ENCODE peak calls at places on chromosomes 4 and X, in eight cellular contexts. One of them, this sample, is unnamed.

GRCh38 chr4:61657016-61657415 is 456.9 kb downstream of the ADGRL3 start:
- DNase-seq in activated naive CD4-positive, alpha-beta T cell: no peak
- DNase-seq in HS-27A: no peak
- DNase-seq in NCI-H460: no peak
- DNase-seq in neuronal stem cell: no peak
- DNase-seq in hypothalamus: no peak
- DNase-seq in fibroblast of the aortic adventitia: no peak
- DNase-seq in T-helper 2 cell: no peak
- DNase-seq in this sample: no peak

GRCh38 chrX:79330022-79330421 is 37.1 kb downstream of the ITM2A start:
- DNase-seq in activated naive CD4-positive, alpha-beta T cell: no peak
- DNase-seq in HS-27A: no peak
- DNase-seq in NCI-H460: no peak
- DNase-seq in neuronal stem cell: no peak
- DNase-seq in hypothalamus: no peak
- DNase-seq in fibroblast of the aortic adventitia: no peak
- DNase-seq in T-helper 2 cell: no peak
- DNase-seq in this sample: no peak

GRCh38 chr4:147789596-147789995 is 57.7 kb downstream of the ARHGAP10 start:
- DNase-seq in activated naive CD4-positive, alpha-beta T cell: no peak
- DNase-seq in HS-27A: no peak
- DNase-seq in NCI-H460: no peak
- DNase-seq in neuronal stem cell: no peak
- DNase-seq in hypothalamus: no peak
- DNase-seq in fibroblast of the aortic adventitia: no peak
- DNase-seq in T-helper 2 cell: no peak
- DNase-seq in this sample: no peak

GRCh38 chrX:136115124-136115908 is 32.0 kb upstream of the FHL1 start:
- DNase-seq in activated naive CD4-positive, alpha-beta T cell: no peak
- DNase-seq in HS-27A: no peak
- DNase-seq in NCI-H460: no peak
- DNase-seq in neuronal stem cell: no peak
- DNase-seq in hypothalamus: no peak
- DNase-seq in fibroblast of the aortic adventitia: peak; percentile 57
- DNase-seq in T-helper 2 cell: no peak
- DNase-seq in this sample: no peak

GRCh38 chr4:72084587-72085011 is 52.8 kb downstream of the NPFFR2 start:
- DNase-seq in activated naive CD4-positive, alpha-beta T cell: no peak
- DNase-seq in HS-27A: no peak
- DNase-seq in NCI-H460: no peak
- DNase-seq in neuronal stem cell: no peak
- DNase-seq in hypothalamus: no peak
- DNase-seq in fibroblast of the aortic adventitia: no peak
- DNase-seq in T-helper 2 cell: no peak
- DNase-seq in this sample: no peak

GRCh38 chrX:118585296-118585695 is 89.7 kb downstream of the DOCK11 start:
- DNase-seq in activated naive CD4-positive, alpha-beta T cell: no peak
- DNase-seq in HS-27A: no peak
- DNase-seq in NCI-H460: no peak
- DNase-seq in neuronal stem cell: no peak
- DNase-seq in hypothalamus: no peak
- DNase-seq in fibroblast of the aortic adventitia: no peak
- DNase-seq in T-helper 2 cell: no peak
- DNase-seq in this sample: no peak

GRCh38 chr4:22473268-22473667 is 42.6 kb downstream of the ADGRA3 start:
- DNase-seq in activated naive CD4-positive, alpha-beta T cell: no peak
- DNase-seq in HS-27A: peak; percentile 15
- DNase-seq in NCI-H460: no peak
- DNase-seq in neuronal stem cell: no peak
- DNase-seq in hypothalamus: no peak
- DNase-seq in fibroblast of the aortic adventitia: peak; percentile 85
- DNase-seq in T-helper 2 cell: no peak
- DNase-seq in this sample: no peak

GRCh38 chrX:47093248-47093647 is 15.0 kb downstream of the RGN start:
- DNase-seq in activated naive CD4-positive, alpha-beta T cell: no peak
- DNase-seq in HS-27A: no peak
- DNase-seq in NCI-H460: peak; percentile 18
- DNase-seq in neuronal stem cell: no peak
- DNase-seq in hypothalamus: no peak
- DNase-seq in fibroblast of the aortic adventitia: peak; percentile 61
- DNase-seq in T-helper 2 cell: peak; percentile 46
- DNase-seq in this sample: no peak

GRCh38 chr4:52836653-52837052 is 25.5 kb upstream of the RASL11B start:
- DNase-seq in activated naive CD4-positive, alpha-beta T cell: no peak
- DNase-seq in HS-27A: no peak
- DNase-seq in NCI-H460: no peak
- DNase-seq in neuronal stem cell: no peak
- DNase-seq in hypothalamus: no peak
- DNase-seq in fibroblast of the aortic adventitia: no peak
- DNase-seq in T-helper 2 cell: no peak
- DNase-seq in this sample: no peak

GRCh38 chr4:169133932-169134331 is 123.9 kb upstream of the CBR4 start:
- DNase-seq in activated naive CD4-positive, alpha-beta T cell: no peak
- DNase-seq in HS-27A: no peak
- DNase-seq in NCI-H460: no peak
- DNase-seq in neuronal stem cell: no peak
- DNase-seq in hypothalamus: no peak
- DNase-seq in fibroblast of the aortic adventitia: no peak
- DNase-seq in T-helper 2 cell: no peak
- DNase-seq in this sample: no peak

GRCh38 chr4:170259631-170260153 is 169.9 kb upstream of the AADAT start:
- DNase-seq in activated naive CD4-positive, alpha-beta T cell: no peak
- DNase-seq in HS-27A: peak; percentile 50
- DNase-seq in NCI-H460: peak; percentile 91
- DNase-seq in neuronal stem cell: peak; percentile 98
- DNase-seq in hypothalamus: peak; percentile 48
- DNase-seq in fibroblast of the aortic adventitia: peak; percentile 61
- DNase-seq in T-helper 2 cell: peak; percentile 77
- DNase-seq in this sample: no peak

GRCh38 chr4:11286533-11286932 is 142.2 kb downstream of the HS3ST1 start:
- DNase-seq in activated naive CD4-positive, alpha-beta T cell: no peak
- DNase-seq in HS-27A: no peak
- DNase-seq in NCI-H460: no peak
- DNase-seq in neuronal stem cell: no peak
- DNase-seq in hypothalamus: no peak
- DNase-seq in fibroblast of the aortic adventitia: no peak
- DNase-seq in T-helper 2 cell: no peak
- DNase-seq in this sample: no peak

GRCh38 chr4:86891785-86892638 is at the start of gene C4orf36:
- DNase-seq in activated naive CD4-positive, alpha-beta T cell: no peak
- DNase-seq in HS-27A: peak; percentile 39
- DNase-seq in NCI-H460: peak; percentile 38
- DNase-seq in neuronal stem cell: peak; percentile 70
- DNase-seq in hypothalamus: peak; percentile 72
- DNase-seq in fibroblast of the aortic adventitia: no peak
- DNase-seq in T-helper 2 cell: peak; percentile 61
- DNase-seq in this sample: no peak

GRCh38 chr4:102778720-102779119 is 18.0 kb upstream of the MANBA start:
- DNase-seq in activated naive CD4-positive, alpha-beta T cell: no peak
- DNase-seq in HS-27A: no peak
- DNase-seq in NCI-H460: no peak
- DNase-seq in neuronal stem cell: no peak
- DNase-seq in hypothalamus: no peak
- DNase-seq in fibroblast of the aortic adventitia: no peak
- DNase-seq in T-helper 2 cell: no peak
- DNase-seq in this sample: no peak

GRCh38 chr4:38014421-38014852 is 54.2 kb downstream of the PTTG2 start:
- DNase-seq in activated naive CD4-positive, alpha-beta T cell: no peak
- DNase-seq in HS-27A: no peak
- DNase-seq in NCI-H460: no peak
- DNase-seq in neuronal stem cell: no peak
- DNase-seq in hypothalamus: no peak
- DNase-seq in fibroblast of the aortic adventitia: no peak
- DNase-seq in T-helper 2 cell: no peak
- DNase-seq in this sample: no peak

GRCh38 chrX:130086414-130087207 is 23.7 kb downstream of the ELF4 start:
- DNase-seq in activated naive CD4-positive, alpha-beta T cell: peak; percentile 2
- DNase-seq in HS-27A: no peak
- DNase-seq in NCI-H460: no peak
- DNase-seq in neuronal stem cell: no peak
- DNase-seq in hypothalamus: no peak
- DNase-seq in fibroblast of the aortic adventitia: no peak
- DNase-seq in T-helper 2 cell: peak; percentile 94
- DNase-seq in this sample: peak; percentile 46

GRCh38 chrX:69133561-69134542 is 31.4 kb downstream of the PJA1 start:
- DNase-seq in activated naive CD4-positive, alpha-beta T cell: no peak
- DNase-seq in HS-27A: no peak
- DNase-seq in NCI-H460: peak; percentile 41
- DNase-seq in neuronal stem cell: peak; percentile 40
- DNase-seq in hypothalamus: peak; percentile 4
- DNase-seq in fibroblast of the aortic adventitia: peak; percentile 67
- DNase-seq in T-helper 2 cell: no peak
- DNase-seq in this sample: no peak

GRCh38 chr4:38290360-38290759 is 330.2 kb downstream of the PTTG2 start:
- DNase-seq in activated naive CD4-positive, alpha-beta T cell: no peak
- DNase-seq in HS-27A: no peak
- DNase-seq in NCI-H460: no peak
- DNase-seq in neuronal stem cell: no peak
- DNase-seq in hypothalamus: no peak
- DNase-seq in fibroblast of the aortic adventitia: peak; percentile 80
- DNase-seq in T-helper 2 cell: no peak
- DNase-seq in this sample: no peak

GRCh38 chrX:40083120-40083978 is 14.4 kb downstream of the BCOR start:
- DNase-seq in activated naive CD4-positive, alpha-beta T cell: no peak
- DNase-seq in HS-27A: no peak
- DNase-seq in NCI-H460: no peak
- DNase-seq in neuronal stem cell: no peak
- DNase-seq in hypothalamus: no peak
- DNase-seq in fibroblast of the aortic adventitia: no peak
- DNase-seq in T-helper 2 cell: no peak
- DNase-seq in this sample: no peak

GRCh38 chrX:104335765-104336164 is 81.0 kb upstream of the ESX1 start:
- DNase-seq in activated naive CD4-positive, alpha-beta T cell: no peak
- DNase-seq in HS-27A: peak; percentile 59
- DNase-seq in NCI-H460: no peak
- DNase-seq in neuronal stem cell: no peak
- DNase-seq in hypothalamus: no peak
- DNase-seq in fibroblast of the aortic adventitia: peak; percentile 64
- DNase-seq in T-helper 2 cell: peak; percentile 9
- DNase-seq in this sample: no peak

GRCh38 chr4:24915121-24915922 is 2.5 kb upstream of the CCDC149 start:
- DNase-seq in activated naive CD4-positive, alpha-beta T cell: no peak
- DNase-seq in HS-27A: no peak
- DNase-seq in NCI-H460: no peak
- DNase-seq in neuronal stem cell: no peak
- DNase-seq in hypothalamus: no peak
- DNase-seq in fibroblast of the aortic adventitia: no peak
- DNase-seq in T-helper 2 cell: no peak
- DNase-seq in this sample: no peak

GRCh38 chr4:95084584-95084983 is 326.8 kb downstream of the BMPR1B start:
- DNase-seq in activated naive CD4-positive, alpha-beta T cell: no peak
- DNase-seq in HS-27A: no peak
- DNase-seq in NCI-H460: no peak
- DNase-seq in neuronal stem cell: no peak
- DNase-seq in hypothalamus: no peak
- DNase-seq in fibroblast of the aortic adventitia: no peak
- DNase-seq in T-helper 2 cell: no peak
- DNase-seq in this sample: no peak

GRCh38 chrX:42273387-42273786 is 350.0 kb upstream of the CASK start:
- DNase-seq in activated naive CD4-positive, alpha-beta T cell: no peak
- DNase-seq in HS-27A: no peak
- DNase-seq in NCI-H460: no peak
- DNase-seq in neuronal stem cell: no peak
- DNase-seq in hypothalamus: no peak
- DNase-seq in fibroblast of the aortic adventitia: no peak
- DNase-seq in T-helper 2 cell: no peak
- DNase-seq in this sample: no peak

GRCh38 chr4:88610771-88611170 is 18.5 kb downstream of the HERC3 start:
- DNase-seq in activated naive CD4-positive, alpha-beta T cell: no peak
- DNase-seq in HS-27A: no peak
- DNase-seq in NCI-H460: no peak
- DNase-seq in neuronal stem cell: no peak
- DNase-seq in hypothalamus: no peak
- DNase-seq in fibroblast of the aortic adventitia: peak; percentile 90
- DNase-seq in T-helper 2 cell: no peak
- DNase-seq in this sample: no peak

GRCh38 chrX:125810856-125811255 is 355.2 kb downstream of the DCAF12L2 start:
- DNase-seq in activated naive CD4-positive, alpha-beta T cell: no peak
- DNase-seq in HS-27A: no peak
- DNase-seq in NCI-H460: no peak
- DNase-seq in neuronal stem cell: no peak
- DNase-seq in hypothalamus: no peak
- DNase-seq in fibroblast of the aortic adventitia: no peak
- DNase-seq in T-helper 2 cell: no peak
- DNase-seq in this sample: no peak

GRCh38 chr4:126241631-126242030 is 926.9 kb downstream of the FAT4 start:
- DNase-seq in activated naive CD4-positive, alpha-beta T cell: no peak
- DNase-seq in HS-27A: no peak
- DNase-seq in NCI-H460: no peak
- DNase-seq in neuronal stem cell: no peak
- DNase-seq in hypothalamus: no peak
- DNase-seq in fibroblast of the aortic adventitia: peak; percentile 53
- DNase-seq in T-helper 2 cell: no peak
- DNase-seq in this sample: no peak

GRCh38 chr4:1191621-1192020 is 19.2 kb upstream of the SPON2 start:
- DNase-seq in activated naive CD4-positive, alpha-beta T cell: no peak
- DNase-seq in HS-27A: no peak
- DNase-seq in NCI-H460: no peak
- DNase-seq in neuronal stem cell: no peak
- DNase-seq in hypothalamus: no peak
- DNase-seq in fibroblast of the aortic adventitia: no peak
- DNase-seq in T-helper 2 cell: no peak
- DNase-seq in this sample: no peak

GRCh38 chr4:52045028-52045427 is 6.1 kb upstream of the SPATA18 start:
- DNase-seq in activated naive CD4-positive, alpha-beta T cell: no peak
- DNase-seq in HS-27A: no peak
- DNase-seq in NCI-H460: no peak
- DNase-seq in neuronal stem cell: no peak
- DNase-seq in hypothalamus: no peak
- DNase-seq in fibroblast of the aortic adventitia: no peak
- DNase-seq in T-helper 2 cell: no peak
- DNase-seq in this sample: no peak

GRCh38 chrX:150503898-150504219 is 64.6 kb upstream of the MTM1 start:
- DNase-seq in activated naive CD4-positive, alpha-beta T cell: no peak
- DNase-seq in HS-27A: no peak
- DNase-seq in NCI-H460: no peak
- DNase-seq in neuronal stem cell: no peak
- DNase-seq in hypothalamus: no peak
- DNase-seq in fibroblast of the aortic adventitia: no peak
- DNase-seq in T-helper 2 cell: no peak
- DNase-seq in this sample: no peak

GRCh38 chr4:102780476-102781144 is 19.8 kb upstream of the MANBA start:
- DNase-seq in activated naive CD4-positive, alpha-beta T cell: no peak
- DNase-seq in HS-27A: no peak
- DNase-seq in NCI-H460: no peak
- DNase-seq in neuronal stem cell: no peak
- DNase-seq in hypothalamus: no peak
- DNase-seq in fibroblast of the aortic adventitia: peak; percentile 33
- DNase-seq in T-helper 2 cell: peak; percentile 30
- DNase-seq in this sample: no peak

GRCh38 chr4:123843137-123843536 is 446.5 kb downstream of the SPRY1 start:
- DNase-seq in activated naive CD4-positive, alpha-beta T cell: no peak
- DNase-seq in HS-27A: no peak
- DNase-seq in NCI-H460: no peak
- DNase-seq in neuronal stem cell: no peak
- DNase-seq in hypothalamus: no peak
- DNase-seq in fibroblast of the aortic adventitia: peak; percentile 65
- DNase-seq in T-helper 2 cell: no peak
- DNase-seq in this sample: no peak

GRCh38 chrX:15790766-15791380 is 589 bp downstream of the ZRSR2 start:
- DNase-seq in activated naive CD4-positive, alpha-beta T cell: no peak
- DNase-seq in HS-27A: no peak
- DNase-seq in NCI-H460: no peak
- DNase-seq in neuronal stem cell: no peak
- DNase-seq in hypothalamus: peak; percentile 50
- DNase-seq in fibroblast of the aortic adventitia: peak; percentile 25
- DNase-seq in T-helper 2 cell: peak; percentile 40
- DNase-seq in this sample: no peak

GRCh38 chr4:144670776-144671175 is 24.8 kb downstream of the HHIP start:
- DNase-seq in activated naive CD4-positive, alpha-beta T cell: no peak
- DNase-seq in HS-27A: no peak
- DNase-seq in NCI-H460: no peak
- DNase-seq in neuronal stem cell: no peak
- DNase-seq in hypothalamus: no peak
- DNase-seq in fibroblast of the aortic adventitia: no peak
- DNase-seq in T-helper 2 cell: no peak
- DNase-seq in this sample: no peak

GRCh38 chrX:76920621-76921020 is 493.1 kb downstream of the MAGEE1 start:
- DNase-seq in activated naive CD4-positive, alpha-beta T cell: no peak
- DNase-seq in HS-27A: no peak
- DNase-seq in NCI-H460: no peak
- DNase-seq in neuronal stem cell: no peak
- DNase-seq in hypothalamus: no peak
- DNase-seq in fibroblast of the aortic adventitia: no peak
- DNase-seq in T-helper 2 cell: no peak
- DNase-seq in this sample: no peak

This sample was measured in activated T-cell treated with anti-CD3 and anti-CD28 coated beads for 1 hour.